ENCODE peak calls at places on chromosome 21, in eight cellular contexts. T is SHP77; J is hypothalamus; K is AG04449; F is mesenteric fat pad; X is endothelial cell; A is left ventricle myocardium inferior; Y is activated T-helper 1 cell treated with anti-CD3 and anti-CD28 coated beads, Interleukin-2, amount 50 U/mL, for 16 hours. W is an unnamed sample.

GRCh38 chr21:34812510-34813265 is 143.9 kb downstream of the CLIC6 start:
- DNase-seq in X (no peak), F (no peak), K (peak; percentile 98), T (no peak), A (no peak), Y (no peak), J (no peak), W (peak; percentile 62)

GRCh38 chr21:41761211-41762181 is 5.4 kb downstream of the RIPK4 start:
- DNase-seq in K (no peak), X (no peak), A (peak; percentile 54), T (no peak), J (no peak), Y (no peak), F (no peak), W (peak; percentile 55)

GRCh38 chr21:36456714-36457399 is 23.1 kb downstream of the CLDN14 start:
- DNase-seq in K (no peak), A (no peak), X (peak; percentile 43), T (peak; percentile 3), J (no peak), Y (no peak), F (no peak), W (no peak)

GRCh38 chr21:44982558-44983244 is 42.9 kb downstream of the SLX9 start:
- DNase-seq in A (peak; percentile 46), Y (no peak), K (no peak), F (no peak), J (no peak), T (no peak), X (no peak), W (peak; percentile 80)

GRCh38 chr21:46243325-46243724 is 14.8 kb upstream of the LSS start:
- DNase-seq in F (peak; percentile 67), X (no peak), T (no peak), Y (no peak), J (no peak), A (no peak), K (no peak), W (no peak)

GRCh38 chr21:41369105-41369914 is 7.5 kb downstream of the MX2 start:
- DNase-seq in K (no peak), A (peak; percentile 49), X (peak; percentile 51), J (no peak), F (peak; percentile 89), Y (peak; percentile 19), T (no peak), W (peak; percentile 59)

GRCh38 chr21:41778974-41779600 is 12.2 kb upstream of the RIPK4 start:
- DNase-seq in F (peak; percentile 39), J (no peak), K (no peak), Y (no peak), A (no peak), X (no peak), T (peak; percentile 70), W (no peak)

GRCh38 chr21:30306821-30307330 is 13.2 kb downstream of the KRTAP26-1 start:
- DNase-seq in Y (no peak), F (no peak), A (no peak), T (peak; percentile 73), X (no peak), K (no peak), J (no peak), W (no peak)

GRCh38 chr21:44058652-44058964 is 46.5 kb downstream of the TRAPPC10 start:
- DNase-seq in K (no peak), F (peak; percentile 64), X (no peak), A (no peak), J (no peak), Y (no peak), T (no peak), W (no peak)

GRCh38 chr21:23026878-23027277 is 2028.7 kb downstream of the NCAM2 start:
- DNase-seq in Y (no peak), T (no peak), F (no peak), J (no peak), A (no peak), X (no peak), K (no peak), W (no peak)

GRCh38 chr21:29194342-29194741 is 63.9 kb downstream of the MAP3K7CL start:
- DNase-seq in K (no peak), J (no peak), F (no peak), T (no peak), Y (no peak), X (no peak), A (no peak), W (no peak)

GRCh38 chr21:37079211-37079824 is 6.3 kb downstream of the TTC3 start:
- DNase-seq in X (no peak), Y (no peak), A (no peak), K (no peak), J (no peak), F (no peak), T (no peak), W (no peak)

GRCh38 chr21:34935868-34936267 is 113.2 kb downstream of the RUNX1 start:
- DNase-seq in A (no peak), X (no peak), T (no peak), K (no peak), F (no peak), Y (no peak), J (no peak), W (no peak)

GRCh38 chr21:46098303-46099141 is 610 bp downstream of the COL6A2 start:
- DNase-seq in Y (no peak), A (peak; percentile 34), F (no peak), T (no peak), X (peak; percentile 31), K (no peak), J (no peak), W (peak; percentile 37)

GRCh38 chr21:42811960-42812359 is 67.4 kb downstream of the WDR4 start:
- DNase-seq in Y (no peak), X (no peak), K (no peak), T (no peak), A (no peak), F (no peak), J (no peak), W (no peak)

GRCh38 chr21:45989355-45990048 is 7.9 kb downstream of the COL6A1 start:
- DNase-seq in K (no peak), Y (no peak), F (no peak), T (no peak), A (peak; percentile 15), J (no peak), X (peak; percentile 3), W (no peak)

GRCh38 chr21:43718872-43719747 is at the start of gene PDXK:
- DNase-seq in Y (peak; percentile 64), K (no peak), F (peak; percentile 97), T (peak; percentile 60), J (no peak), X (peak; percentile 85), A (peak; percentile 88), W (peak; percentile 97)

GRCh38 chr21:18356801-18357200 is 46.8 kb downstream of the TMPRSS15 start:
- DNase-seq in F (no peak), X (no peak), K (no peak), Y (no peak), J (no peak), T (no peak), A (no peak), W (no peak)

GRCh38 chr21:42234464-42235241 is 15.7 kb downstream of the ABCG1 start:
- DNase-seq in T (peak; percentile 90), K (no peak), J (no peak), F (peak; percentile 93), A (peak; percentile 72), X (peak; percentile 78), Y (peak; percentile 74), W (peak; percentile 93)

GRCh38 chr21:45459171-45460010 is 54.4 kb downstream of the COL18A1 start:
- DNase-seq in A (peak; percentile 13), Y (no peak), K (no peak), F (no peak), J (no peak), T (no peak), X (no peak), W (no peak)

GRCh38 chr21:34639250-34639649 is 24.3 kb upstream of the RCAN1 start:
- DNase-seq in T (no peak), F (no peak), K (no peak), A (no peak), X (no peak), J (no peak), Y (no peak), W (no peak)

W was measured in hepatocyte.